ENCODE peak calls at places on chromosomes 4 and X, in eight cellular contexts. J is left colon; B is HFF-Myc; V is CD4-positive, CD25-positive, alpha-beta regulatory T cell; I is breast epithelium; D is left kidney; R is GM03348; A is pons. N is an unnamed sample.

GRCh38 chr4:2793920-2794706 is 1.2 kb downstream of the SH3BP2 start:
- DNase-seq in J (peak), I (peak), V (no peak), A (no peak), D (no peak), B (no peak), R (peak), N (peak)

GRCh38 chr4:61521451-61521850 is 321.3 kb downstream of the ADGRL3 start:
- DNase-seq in V (no peak), R (no peak), J (no peak), B (no peak), A (no peak), D (no peak), I (no peak), N (no peak)

GRCh38 chrX:152958047-152958446 is 35.9 kb downstream of the PNMA5 start:
- DNase-seq in J (no peak), R (no peak), I (no peak), D (no peak), A (peak), V (peak), B (no peak), N (no peak)

GRCh38 chr4:7328913-7329638 is 105.7 kb downstream of the PSAPL1 start:
- DNase-seq in B (peak), J (no peak), A (peak), R (peak), I (no peak), D (no peak), V (no peak), N (no peak)

GRCh38 chrX:53715336-53715924 is 28.9 kb upstream of the HUWE1 start:
- DNase-seq in A (no peak), J (no peak), R (no peak), B (no peak), I (no peak), D (no peak), V (peak), N (no peak)

GRCh38 chr4:182145360-182145905 is 97.8 kb upstream of the TENM3 start:
- DNase-seq in B (no peak), V (no peak), D (no peak), J (no peak), I (no peak), A (no peak), R (no peak), N (no peak)

GRCh38 chr4:40621229-40621591 is 8.5 kb downstream of the RBM47 start:
- DNase-seq in D (no peak), R (no peak), V (no peak), B (no peak), A (no peak), I (no peak), J (no peak), N (no peak)

GRCh38 chr4:20754091-20754490 is 53.8 kb downstream of the PACRGL start:
- DNase-seq in B (no peak), I (no peak), R (no peak), D (no peak), V (no peak), J (no peak), A (peak), N (no peak)

GRCh38 chr4:101339332-101339731 is 8.0 kb downstream of the PPP3CA start:
- DNase-seq in D (no peak), I (no peak), J (no peak), A (no peak), V (no peak), R (no peak), B (no peak), N (no peak)

GRCh38 chr4:162681212-162681611 is 485.5 kb downstream of the NAF1 start:
- DNase-seq in J (no peak), B (no peak), A (no peak), I (no peak), R (no peak), V (no peak), D (no peak), N (no peak)

GRCh38 chr4:177117256-177117655 is 192.4 kb upstream of the NEIL3 start:
- DNase-seq in A (no peak), D (no peak), J (no peak), V (no peak), R (no peak), I (no peak), B (no peak), N (no peak)

GRCh38 chrX:133325422-133325821 is 89.9 kb downstream of the GPC4 start:
- DNase-seq in J (no peak), I (no peak), V (no peak), D (no peak), A (no peak), R (no peak), B (no peak), N (no peak)

GRCh38 chrX:150236304-150236703 is 126.8 kb upstream of the MAMLD1 start:
- DNase-seq in B (no peak), V (no peak), A (no peak), R (peak), J (no peak), D (no peak), I (no peak), N (no peak)

GRCh38 chr4:68283095-68283494 is 37.6 kb upstream of the TMPRSS11B start:
- DNase-seq in A (no peak), V (no peak), I (no peak), B (no peak), R (no peak), D (no peak), J (no peak), N (no peak)

GRCh38 chr4:86092684-86093083 is 267.2 kb downstream of the MAPK10 start:
- DNase-seq in J (no peak), I (no peak), D (no peak), B (no peak), R (peak), V (no peak), A (no peak), N (no peak)

GRCh38 chrX:22310779-22311178 is 38.1 kb downstream of the CBLL2 start:
- DNase-seq in B (no peak), D (no peak), J (no peak), V (no peak), R (no peak), A (no peak), I (no peak), N (no peak)